ENCODE peak calls at places on chromosomes 11 and 22, in four cellular contexts. One of them, this sample, is unnamed.
A peak's percentile ranks its signal among the peaks of the same experiment; 100 is the strongest.

GRCh38 chr22:49650336-49651241 is 177.1 kb downstream of the BRD1 start:
- DNase-seq in spleen: no peak
- DNase-seq in NB4: no peak
- DNase-seq in HAP-1: no peak
- DNase-seq in this sample: no peak

GRCh38 chr22:49935561-49935960 is 17.1 kb downstream of the CRELD2 start:
- DNase-seq in spleen: no peak
- DNase-seq in NB4: peak; percentile 36
- DNase-seq in HAP-1: no peak
- DNase-seq in this sample: no peak

GRCh38 chr22:36385491-36386350 is 2.0 kb downstream of the MYH9 start:
- DNase-seq in spleen: peak; percentile 81
- DNase-seq in NB4: peak; percentile 76
- DNase-seq in HAP-1: peak; percentile 66
- DNase-seq in this sample: no peak

GRCh38 chr11:133681901-133682300 is 149.6 kb upstream of the OPCML start:
- DNase-seq in spleen: no peak
- DNase-seq in NB4: no peak
- DNase-seq in HAP-1: no peak
- DNase-seq in this sample: no peak

GRCh38 chr22:20218320-20218872 is 49.7 kb downstream of the RTN4R start:
- DNase-seq in spleen: no peak
- DNase-seq in NB4: no peak
- DNase-seq in HAP-1: no peak
- DNase-seq in this sample: no peak

GRCh38 chr11:106724293-106724892 is 293.9 kb downstream of the GUCY1A2 start:
- DNase-seq in spleen: no peak
- DNase-seq in NB4: peak; percentile 4
- DNase-seq in HAP-1: no peak
- DNase-seq in this sample: no peak

GRCh38 chr22:27867958-27868737 is 50.9 kb downstream of the PITPNB start:
- DNase-seq in spleen: no peak
- DNase-seq in NB4: no peak
- DNase-seq in HAP-1: no peak
- DNase-seq in this sample: no peak

GRCh38 chr22:26606611-26607010 is 11.2 kb downstream of the CRYBB1 start:
- DNase-seq in spleen: no peak
- DNase-seq in NB4: no peak
- DNase-seq in HAP-1: no peak
- DNase-seq in this sample: no peak

GRCh38 chr11:124673333-124674167 is at the start of the genes SIAE and SPA17:
- DNase-seq in spleen: peak; percentile 96
- DNase-seq in NB4: peak; percentile 58
- DNase-seq in HAP-1: peak; percentile 92
- DNase-seq in this sample: peak; percentile 90

GRCh38 chr11:29024386-29024785 is 916.2 kb downstream of the METTL15 start:
- DNase-seq in spleen: no peak
- DNase-seq in NB4: no peak
- DNase-seq in HAP-1: no peak
- DNase-seq in this sample: no peak